ENCODE peak calls at places on chromosomes 4 and X, in six cellular contexts. One of them, this sample, is unnamed.

GRCh38 chr4:25578431-25578830 is 77.2 kb upstream of the SLC34A2 start:
- DNase-seq in AG04450: no peak
- DNase-seq in CD4-positive, alpha-beta T cell: no peak
- DNase-seq in pancreas: no peak
- DNase-seq in endodermal cell: no peak
- DNase-seq in Peyer's patch: no peak
- DNase-seq in this sample: no peak

GRCh38 chr4:118765399-118765798 is 70.5 kb downstream of the SEC24D start:
- DNase-seq in Peyer's patch: no peak
- DNase-seq in CD4-positive, alpha-beta T cell: no peak
- DNase-seq in pancreas: no peak
- DNase-seq in endodermal cell: no peak
- DNase-seq in AG04450: peak
- DNase-seq in this sample: no peak

GRCh38 chrX:123324628-123325027 is 140.6 kb downstream of the GRIA3 start:
- DNase-seq in AG04450: no peak
- DNase-seq in endodermal cell: no peak
- DNase-seq in Peyer's patch: no peak
- DNase-seq in CD4-positive, alpha-beta T cell: no peak
- DNase-seq in pancreas: no peak
- DNase-seq in this sample: no peak

GRCh38 chr4:184688447-184688846 is 38.9 kb downstream of the PRIMPOL start:
- DNase-seq in endodermal cell: peak
- DNase-seq in CD4-positive, alpha-beta T cell: no peak
- DNase-seq in pancreas: no peak
- DNase-seq in AG04450: peak
- DNase-seq in Peyer's patch: no peak
- DNase-seq in this sample: no peak

GRCh38 chrX:109747681-109748080 is 14.6 kb upstream of the ACSL4 start:
- DNase-seq in endodermal cell: no peak
- DNase-seq in pancreas: no peak
- DNase-seq in Peyer's patch: no peak
- DNase-seq in CD4-positive, alpha-beta T cell: no peak
- DNase-seq in AG04450: no peak
- DNase-seq in this sample: no peak

GRCh38 chrX:132001127-132001526 is 22.0 kb upstream of the STK26 start:
- DNase-seq in Peyer's patch: no peak
- DNase-seq in CD4-positive, alpha-beta T cell: no peak
- DNase-seq in pancreas: no peak
- DNase-seq in endodermal cell: no peak
- DNase-seq in AG04450: no peak
- DNase-seq in this sample: no peak

GRCh38 chrX:154597221-154597620 is 12.3 kb downstream of the CTAG1A start:
- DNase-seq in AG04450: no peak
- DNase-seq in endodermal cell: no peak
- DNase-seq in pancreas: no peak
- DNase-seq in Peyer's patch: no peak
- DNase-seq in CD4-positive, alpha-beta T cell: no peak
- DNase-seq in this sample: no peak

GRCh38 chrX:122552291-122552800 is 631.7 kb upstream of the GRIA3 start:
- DNase-seq in AG04450: no peak
- DNase-seq in pancreas: no peak
- DNase-seq in Peyer's patch: no peak
- DNase-seq in endodermal cell: no peak
- DNase-seq in CD4-positive, alpha-beta T cell: no peak
- DNase-seq in this sample: no peak

GRCh38 chrX:23634181-23634580 is 33.1 kb upstream of the PRDX4 start:
- DNase-seq in CD4-positive, alpha-beta T cell: no peak
- DNase-seq in AG04450: no peak
- DNase-seq in endodermal cell: no peak
- DNase-seq in Peyer's patch: no peak
- DNase-seq in pancreas: no peak
- DNase-seq in this sample: no peak

GRCh38 chr4:119017634-119018033 is 118.0 kb upstream of the MYOZ2 start:
- DNase-seq in pancreas: no peak
- DNase-seq in endodermal cell: no peak
- DNase-seq in CD4-positive, alpha-beta T cell: no peak
- DNase-seq in Peyer's patch: no peak
- DNase-seq in AG04450: no peak
- DNase-seq in this sample: no peak

GRCh38 chr4:5545271-5545670 is 163.1 kb downstream of the EVC2 start:
- DNase-seq in pancreas: no peak
- DNase-seq in Peyer's patch: no peak
- DNase-seq in AG04450: no peak
- DNase-seq in endodermal cell: no peak
- DNase-seq in CD4-positive, alpha-beta T cell: no peak
- DNase-seq in this sample: no peak

GRCh38 chrX:69996102-69996468 is 53.7 kb downstream of the AWAT2 start:
- DNase-seq in Peyer's patch: no peak
- DNase-seq in endodermal cell: no peak
- DNase-seq in AG04450: no peak
- DNase-seq in CD4-positive, alpha-beta T cell: no peak
- DNase-seq in pancreas: no peak
- DNase-seq in this sample: no peak

GRCh38 chr4:61202100-61202637 is 2.0 kb downstream of the ADGRL3 start:
- DNase-seq in endodermal cell: no peak
- DNase-seq in Peyer's patch: no peak
- DNase-seq in pancreas: no peak
- DNase-seq in AG04450: no peak
- DNase-seq in CD4-positive, alpha-beta T cell: no peak
- DNase-seq in this sample: no peak

GRCh38 chr4:16250665-16251365 is 24.5 kb upstream of the TAPT1 start:
- DNase-seq in CD4-positive, alpha-beta T cell: no peak
- DNase-seq in Peyer's patch: no peak
- DNase-seq in pancreas: no peak
- DNase-seq in AG04450: no peak
- DNase-seq in endodermal cell: no peak
- DNase-seq in this sample: no peak

GRCh38 chr4:135065366-135065765 is 863.8 kb upstream of the PABPC4L start:
- DNase-seq in pancreas: no peak
- DNase-seq in endodermal cell: no peak
- DNase-seq in CD4-positive, alpha-beta T cell: no peak
- DNase-seq in Peyer's patch: no peak
- DNase-seq in AG04450: no peak
- DNase-seq in this sample: no peak

GRCh38 chr4:15691346-15692140 is 9.9 kb downstream of the FAM200B start:
- DNase-seq in pancreas: no peak
- DNase-seq in AG04450: peak
- DNase-seq in endodermal cell: no peak
- DNase-seq in Peyer's patch: no peak
- DNase-seq in CD4-positive, alpha-beta T cell: no peak
- DNase-seq in this sample: no peak

GRCh38 chrX:48927736-48928382 is 9.0 kb upstream of the PIM2 start:
- DNase-seq in endodermal cell: peak
- DNase-seq in Peyer's patch: no peak
- DNase-seq in CD4-positive, alpha-beta T cell: no peak
- DNase-seq in pancreas: no peak
- DNase-seq in AG04450: no peak
- DNase-seq in this sample: no peak

GRCh38 chrX:3256868-3257267 is 89.6 kb downstream of the MXRA5 start:
- DNase-seq in CD4-positive, alpha-beta T cell: no peak
- DNase-seq in Peyer's patch: no peak
- DNase-seq in pancreas: no peak
- DNase-seq in AG04450: no peak
- DNase-seq in endodermal cell: no peak
- DNase-seq in this sample: no peak

DNA sequence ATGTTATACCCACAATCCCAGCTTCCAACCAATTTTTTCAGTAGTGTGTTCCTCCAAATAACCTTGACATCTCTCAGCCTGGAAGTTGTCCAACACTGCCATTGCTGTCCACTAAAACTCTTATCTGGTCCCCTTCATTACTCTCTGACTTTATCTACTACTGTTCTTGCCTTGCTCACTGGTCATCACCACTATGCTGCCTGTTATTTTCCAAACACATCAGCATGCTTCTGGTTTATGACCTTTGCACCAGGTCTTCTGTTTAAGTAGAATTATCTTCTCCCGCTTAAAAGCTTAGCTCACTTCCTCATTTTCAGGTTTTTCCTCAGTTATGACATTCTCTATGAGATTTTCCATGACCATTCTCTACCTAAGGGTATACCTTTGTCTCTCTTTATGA is 5.5 kb downstream of the ELMOD2 start:
- DNase-seq in CD4-positive, alpha-beta T cell: no peak
- DNase-seq in AG04450: no peak
- DNase-seq in Peyer's patch: no peak
- DNase-seq in endodermal cell: no peak
- DNase-seq in pancreas: no peak
- DNase-seq in this sample: no peak
- H3K27ac ChIP-seq in CD4-positive, alpha-beta T cell: no peak
- H3K27ac ChIP-seq in AG04450: no peak
- H3K27ac ChIP-seq in Peyer's patch: no peak
- H3K27ac ChIP-seq in endodermal cell: no peak
- H3K27ac ChIP-seq in pancreas: no peak
- H3K27ac ChIP-seq in this sample: no peak

DNA sequence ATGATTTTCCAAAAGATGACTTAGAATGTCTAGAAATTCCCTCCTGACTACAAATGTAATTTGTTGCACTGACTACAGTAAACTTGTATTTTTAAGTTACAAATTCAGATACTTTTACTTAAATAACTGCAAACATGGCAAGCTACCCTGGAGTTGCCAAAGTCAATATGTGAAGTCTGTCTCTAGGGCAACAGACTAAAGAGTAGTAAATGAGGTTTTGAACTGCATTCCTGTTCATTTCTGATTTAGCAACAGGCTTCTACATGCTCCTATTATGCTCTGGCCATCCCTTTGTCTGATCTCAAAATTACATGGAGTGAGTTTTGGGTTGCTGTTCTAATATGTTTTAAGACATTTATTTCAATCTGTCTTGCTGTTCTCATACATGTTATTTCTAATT is 26.9 kb downstream of the SH3RF1 start:
- DNase-seq in CD4-positive, alpha-beta T cell: no peak
- DNase-seq in endodermal cell: no peak
- DNase-seq in Peyer's patch: no peak
- DNase-seq in AG04450: no peak
- DNase-seq in pancreas: no peak
- DNase-seq in this sample: no peak
- H3K27ac ChIP-seq in CD4-positive, alpha-beta T cell: no peak
- H3K27ac ChIP-seq in endodermal cell: peak
- H3K27ac ChIP-seq in Peyer's patch: no peak
- H3K27ac ChIP-seq in AG04450: no peak
- H3K27ac ChIP-seq in pancreas: peak
- H3K27ac ChIP-seq in this sample: peak

GRCh38 chr4:123288309-123289025 is 108.1 kb upstream of the SPRY1 start:
- DNase-seq in Peyer's patch: no peak
- DNase-seq in CD4-positive, alpha-beta T cell: no peak
- DNase-seq in pancreas: no peak
- DNase-seq in endodermal cell: no peak
- DNase-seq in AG04450: no peak
- DNase-seq in this sample: no peak
- H3K27ac ChIP-seq in Peyer's patch: no peak
- H3K27ac ChIP-seq in CD4-positive, alpha-beta T cell: no peak
- H3K27ac ChIP-seq in pancreas: no peak
- H3K27ac ChIP-seq in endodermal cell: no peak
- H3K27ac ChIP-seq in AG04450: no peak
- H3K27ac ChIP-seq in this sample: no peak

DNA sequence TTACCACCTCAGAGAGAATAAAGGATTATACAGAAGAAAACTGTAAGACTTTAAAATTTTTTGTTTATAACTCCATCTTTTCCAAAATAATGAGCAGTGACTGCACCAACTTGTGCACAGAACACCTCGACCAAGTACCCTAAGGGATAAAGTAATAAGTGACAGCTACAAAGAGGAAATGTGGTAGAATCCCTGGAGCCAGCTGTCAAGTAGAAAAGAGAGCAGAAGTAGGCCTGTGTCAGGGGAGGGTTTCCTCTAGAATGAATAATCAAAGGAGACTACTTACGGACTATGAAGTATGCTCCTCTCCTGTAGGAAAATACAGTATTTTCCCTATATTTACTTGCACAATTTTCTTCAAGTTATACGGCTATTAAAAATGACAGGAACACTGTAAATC is 1.2 kb downstream of the EIF1AX start:
- DNase-seq in AG04450: no peak
- DNase-seq in CD4-positive, alpha-beta T cell: no peak
- DNase-seq in endodermal cell: no peak
- DNase-seq in Peyer's patch: no peak
- DNase-seq in pancreas: no peak
- DNase-seq in this sample: no peak
- H3K27ac ChIP-seq in AG04450: no peak
- H3K27ac ChIP-seq in CD4-positive, alpha-beta T cell: no peak
- H3K27ac ChIP-seq in endodermal cell: no peak
- H3K27ac ChIP-seq in Peyer's patch: no peak
- H3K27ac ChIP-seq in pancreas: no peak
- H3K27ac ChIP-seq in this sample: no peak

GRCh38 chrX:129769467-129770154 is 10.1 kb upstream of the SASH3 start:
- DNase-seq in pancreas: no peak
- DNase-seq in endodermal cell: no peak
- DNase-seq in CD4-positive, alpha-beta T cell: peak
- DNase-seq in Peyer's patch: peak
- DNase-seq in AG04450: no peak
- DNase-seq in this sample: no peak

GRCh38 chrX:129772796-129773431 is 6.8 kb upstream of the SASH3 start:
- DNase-seq in Peyer's patch: peak
- DNase-seq in AG04450: no peak
- DNase-seq in pancreas: no peak
- DNase-seq in endodermal cell: no peak
- DNase-seq in CD4-positive, alpha-beta T cell: peak
- DNase-seq in this sample: no peak

GRCh38 chrX:129771266-129771995 is 8.3 kb upstream of the SASH3 start:
- DNase-seq in AG04450: no peak
- DNase-seq in endodermal cell: no peak
- DNase-seq in Peyer's patch: peak
- DNase-seq in pancreas: no peak
- DNase-seq in CD4-positive, alpha-beta T cell: peak
- DNase-seq in this sample: no peak

GRCh38 chrX:129768186-129768585 is 11.6 kb upstream of the SASH3 start:
- DNase-seq in pancreas: no peak
- DNase-seq in endodermal cell: no peak
- DNase-seq in CD4-positive, alpha-beta T cell: no peak
- DNase-seq in AG04450: no peak
- DNase-seq in Peyer's patch: no peak
- DNase-seq in this sample: no peak

DNA sequence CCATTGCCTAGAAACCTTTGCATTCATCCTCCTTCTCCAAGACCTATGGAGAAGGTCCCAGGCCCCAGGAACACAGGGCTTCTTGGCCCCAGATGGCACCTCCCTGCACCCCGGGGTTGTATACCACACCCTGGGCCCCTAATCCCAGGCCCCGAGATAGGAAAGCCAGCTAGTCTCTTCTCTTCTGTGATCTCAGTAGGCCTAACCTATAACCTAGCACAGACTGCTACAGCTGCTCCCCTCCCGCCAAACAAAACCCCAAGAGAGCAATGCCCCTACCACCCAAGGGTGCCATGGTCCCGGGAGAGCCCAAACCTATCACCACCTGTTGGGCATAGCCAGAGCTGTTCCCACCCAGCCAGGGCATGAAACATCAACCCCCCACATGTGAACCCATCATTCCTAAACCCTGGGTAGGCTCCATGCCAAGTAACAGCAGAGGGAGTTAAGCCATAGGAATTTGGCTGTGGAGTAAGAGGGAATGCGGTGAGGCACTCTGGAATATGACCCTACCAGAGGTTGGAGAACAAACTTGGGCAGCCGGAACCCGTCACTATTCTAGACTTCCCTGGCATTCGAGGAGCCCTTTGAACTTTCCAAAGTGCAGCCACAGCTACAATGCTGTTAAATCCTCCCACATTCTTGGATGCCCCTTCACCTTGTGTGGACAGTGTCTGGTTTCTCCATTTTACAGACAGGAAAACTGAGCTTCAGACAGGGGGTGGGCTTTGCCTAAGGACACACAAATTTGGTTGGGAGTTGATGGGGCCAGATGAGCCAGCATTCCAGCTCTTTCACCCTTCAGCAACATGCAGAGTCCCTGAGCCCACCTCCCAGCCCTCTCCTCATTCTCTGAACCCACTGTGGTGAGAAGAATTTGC is 10.9 kb upstream of the SASH3 start:
- DNase-seq in CD4-positive, alpha-beta T cell: no peak
- DNase-seq in endodermal cell: no peak
- DNase-seq in pancreas: no peak
- DNase-seq in AG04450: no peak
- DNase-seq in Peyer's patch: no peak
- DNase-seq in this sample: no peak
- H3K27ac ChIP-seq in CD4-positive, alpha-beta T cell: peak
- H3K27ac ChIP-seq in endodermal cell: no peak
- H3K27ac ChIP-seq in pancreas: no peak
- H3K27ac ChIP-seq in AG04450: no peak
- H3K27ac ChIP-seq in Peyer's patch: peak
- H3K27ac ChIP-seq in this sample: no peak